ENCODE peak calls at places on chromosomes 4 and X, in ten cellular contexts. M, O, Y, X, I, C, V, H, K and E are unnamed samples.

GRCh38 chr4:54254116-54254914 is 25.2 kb downstream of the PDGFRA start:
- DNase-seq in M (no peak), O (no peak), Y (no peak), X (no peak), I (no peak), C (no peak), V (no peak), H (peak), K (no peak), E (no peak)

GRCh38 chr4:72390409-72390808 is 178.6 kb downstream of the ADAMTS3 start:
- DNase-seq in M (no peak), O (no peak), Y (no peak), X (no peak), I (no peak), C (no peak), V (no peak), H (peak), K (no peak), E (no peak)

GRCh38 chrX:37995428-37995827 is 10.9 kb upstream of the SYTL5 start:
- DNase-seq in M (no peak), O (no peak), Y (no peak), X (no peak), I (no peak), C (no peak), V (no peak), H (no peak), K (no peak), E (no peak)

GRCh38 chr4:113057891-113058290 is 8.4 kb downstream of the ANK2 start:
- DNase-seq in M (peak), O (no peak), Y (peak), X (no peak), I (peak), C (no peak), V (no peak), H (peak), K (no peak), E (no peak)

GRCh38 chr4:19700951-19701350 is 550.8 kb upstream of the SLIT2 start:
- DNase-seq in M (no peak), O (no peak), Y (no peak), X (no peak), I (no peak), C (no peak), V (no peak), H (peak), K (no peak), E (no peak)

GRCh38 chrX:7261672-7262332 is 113.8 kb upstream of the PUDP start:
- DNase-seq in M (no peak), O (no peak), Y (no peak), X (no peak), I (no peak), C (no peak), V (no peak), H (no peak), K (no peak), E (peak)

GRCh38 chr4:154332681-154333421 is 158.7 kb downstream of the DCHS2 start:
- DNase-seq in M (no peak), O (peak), Y (no peak), X (no peak), I (peak), C (peak), V (peak), H (no peak), K (peak), E (peak)

GRCh38 chr4:85318415-85318814 is 156.5 kb upstream of the ARHGAP24 start:
- DNase-seq in M (no peak), O (no peak), Y (no peak), X (no peak), I (no peak), C (no peak), V (no peak), H (no peak), K (no peak), E (no peak)

GRCh38 chrX:30246769-30247489 is at the start of gene MAGEB1:
- DNase-seq in M (no peak), O (no peak), Y (no peak), X (no peak), I (no peak), C (no peak), V (no peak), H (no peak), K (no peak), E (peak)

GRCh38 chrX:130793966-130794365 is 109.0 kb downstream of the ENOX2 start:
- DNase-seq in M (peak), O (no peak), Y (no peak), X (no peak), I (no peak), C (no peak), V (no peak), H (no peak), K (no peak), E (no peak)

GRCh38 chrX:153474718-153475117 is 4.3 kb upstream of the HAUS7 start:
- DNase-seq in M (no peak), O (peak), Y (no peak), X (no peak), I (no peak), C (no peak), V (peak), H (peak), K (peak), E (no peak)

GRCh38 chr4:147782087-147782781 is 50.3 kb downstream of the ARHGAP10 start:
- DNase-seq in M (no peak), O (no peak), Y (no peak), X (no peak), I (no peak), C (no peak), V (no peak), H (peak), K (no peak), E (no peak)

GRCh38 chrX:86002076-86002896 is 45.1 kb downstream of the CHM start:
- DNase-seq in M (no peak), O (no peak), Y (peak), X (peak), I (peak), C (no peak), V (no peak), H (peak), K (no peak), E (no peak)